ENCODE peak calls at places on chromosomes 12 and 14, in four cellular contexts. Z is HL-60, H is GM12878, X is K562. J is an unnamed sample.
A peak's percentile ranks its signal among the peaks of the same experiment; 100 is the strongest.

GRCh38 chr12:112891093-112892024 is 15.4 kb upstream of the OAS1 start:
- DNase-seq in Z (no peak), X (no peak), H (no peak), J (no peak)

GRCh38 chr12:90729741-90730140 is 225.2 kb downstream of the CCER1 start:
- DNase-seq in Z (no peak), X (no peak), H (no peak), J (no peak)

GRCh38 chr12:110475426-110475825 is 6.8 kb downstream of the FAM216A start:
- DNase-seq in X (no peak), H (no peak), Z (no peak), J (no peak)

GRCh38 chr14:99265571-99265970 is 6.4 kb downstream of the BCL11B start:
- DNase-seq in X (no peak), H (no peak), Z (no peak), J (no peak)

GRCh38 chr12:26817183-26817591 is 15.8 kb downstream of the ITPR2 start:
- DNase-seq in X (no peak), Z (no peak), H (no peak), J (peak; percentile 19)

GRCh38 chr12:92519284-92519683 is 183.5 kb upstream of the PLEKHG7 start:
- DNase-seq in H (no peak), X (no peak), Z (no peak), J (no peak)

GRCh38 chr12:94140556-94140955 is 7.8 kb upstream of the PLXNC1 start:
- DNase-seq in Z (peak; percentile 33), H (no peak), X (peak; percentile 35), J (peak; percentile 52)

GRCh38 chr14:49770212-49770817 is 2.4 kb downstream of the KLHDC2 start:
- DNase-seq in H (no peak), X (no peak), Z (no peak), J (no peak)

GRCh38 chr12:87660987-87661769 is 368.0 kb downstream of the C12orf50 start:
- DNase-seq in X (no peak), Z (no peak), H (no peak), J (no peak)

GRCh38 chr14:103091041-103091882 is 3.3 kb upstream of the EXOC3L4 start:
- DNase-seq in H (no peak), X (peak; percentile 95), Z (peak; percentile 47), J (peak; percentile 98)

GRCh38 chr12:47041327-47041726 is 38.1 kb upstream of the PCED1B start:
- DNase-seq in X (no peak), H (no peak), Z (no peak), J (no peak)

GRCh38 chr12:79934309-79935020 is 432 bp downstream of the PPP1R12A start:
- DNase-seq in Z (peak; percentile 36), H (no peak), X (peak; percentile 55), J (no peak)

GRCh38 chr14:80477388-80478160 is 266.3 kb upstream of the DIO2 start:
- DNase-seq in H (no peak), X (no peak), Z (no peak), J (no peak)

GRCh38 chr14:99944241-99944651 is 121.0 kb upstream of the EVL start:
- DNase-seq in H (no peak), Z (no peak), X (no peak), J (no peak)

GRCh38 chr12:41795066-41795465 is 349.6 kb downstream of the GXYLT1 start:
- DNase-seq in Z (no peak), H (no peak), X (no peak), J (no peak)

GRCh38 chr12:52170827-52171226 is 21.0 kb downstream of the KRT80 start:
- DNase-seq in Z (no peak), X (no peak), H (no peak), J (no peak)

GRCh38 chr14:23351681-23352505 is 794 bp downstream of the SLC22A17 start:
- DNase-seq in X (peak; percentile 27), Z (no peak), H (no peak), J (no peak)

GRCh38 chr14:82511399-82511798 is 977.7 kb upstream of the SEL1L start:
- DNase-seq in X (no peak), Z (no peak), H (no peak), J (no peak)

GRCh38 chr12:13350381-13350780 is 153.9 kb downstream of the EMP1 start:
- DNase-seq in Z (no peak), H (no peak), X (no peak), J (no peak)

GRCh38 chr14:105144666-105145380 is 23.8 kb downstream of the JAG2 start:
- DNase-seq in X (no peak), H (no peak), Z (no peak), J (peak; percentile 20)
- TF ChIP-seq SPI1 in X (no peak), H (no peak), Z (no peak), J (no peak)

GRCh38 chr12:76520348-76520747 is 39.2 kb downstream of the OSBPL8 start:
- DNase-seq in X (no peak), Z (no peak), H (no peak), J (no peak)
- TF ChIP-seq SPI1 in X (no peak), Z (no peak), H (no peak), J (no peak)

GRCh38 chr12:96143827-96144226 is 50.3 kb upstream of the ELK3 start:
- DNase-seq in H (no peak), X (no peak), Z (no peak), J (no peak)
- TF ChIP-seq SPI1 in H (no peak), X (no peak), Z (no peak), J (no peak)

GRCh38 chr12:6963016-6963731 is 7.3 kb downstream of the PHB2 start:
- DNase-seq in H (no peak), Z (no peak), X (no peak), J (no peak)

GRCh38 chr12:6965026-6965661 is 5.3 kb downstream of the PHB2 start:
- DNase-seq in Z (peak; percentile 93), H (no peak), X (peak; percentile 55), J (peak; percentile 82)

GRCh38 chr12:6963741-6964446 is 6.6 kb downstream of the PHB2 start:
- DNase-seq in X (no peak), H (no peak), Z (no peak), J (no peak)

GRCh38 chr12:6965714-6966113 is 4.8 kb downstream of the PHB2 start:
- DNase-seq in Z (no peak), X (no peak), H (no peak), J (no peak)

DNA sequence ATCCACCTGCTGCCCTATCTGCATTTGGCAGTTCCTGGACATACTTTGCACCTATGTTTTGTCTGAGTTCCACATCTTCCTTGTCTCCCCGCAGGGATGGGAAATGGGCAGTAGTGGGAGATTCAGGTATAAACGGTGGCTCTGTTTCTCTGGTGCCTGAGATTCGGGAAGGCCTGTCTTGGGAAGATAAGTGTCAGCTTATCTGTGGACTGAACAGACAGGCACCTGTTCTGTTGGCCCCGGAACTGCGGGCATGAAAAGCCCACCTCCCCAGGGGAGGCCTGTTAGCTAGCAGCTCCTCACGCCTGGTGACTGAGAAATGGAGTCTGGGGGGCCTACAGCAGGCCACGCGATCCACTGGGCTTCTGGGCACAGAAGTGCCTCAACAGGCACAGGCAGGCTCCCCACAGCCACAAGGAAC is 5.8 kb downstream of the PHB2 start:
- DNase-seq in Z (no peak), X (no peak), H (no peak), J (no peak)
- TF ChIP-seq SPI1 in Z (no peak), X (no peak), H (no peak), J (no peak)

DNA sequence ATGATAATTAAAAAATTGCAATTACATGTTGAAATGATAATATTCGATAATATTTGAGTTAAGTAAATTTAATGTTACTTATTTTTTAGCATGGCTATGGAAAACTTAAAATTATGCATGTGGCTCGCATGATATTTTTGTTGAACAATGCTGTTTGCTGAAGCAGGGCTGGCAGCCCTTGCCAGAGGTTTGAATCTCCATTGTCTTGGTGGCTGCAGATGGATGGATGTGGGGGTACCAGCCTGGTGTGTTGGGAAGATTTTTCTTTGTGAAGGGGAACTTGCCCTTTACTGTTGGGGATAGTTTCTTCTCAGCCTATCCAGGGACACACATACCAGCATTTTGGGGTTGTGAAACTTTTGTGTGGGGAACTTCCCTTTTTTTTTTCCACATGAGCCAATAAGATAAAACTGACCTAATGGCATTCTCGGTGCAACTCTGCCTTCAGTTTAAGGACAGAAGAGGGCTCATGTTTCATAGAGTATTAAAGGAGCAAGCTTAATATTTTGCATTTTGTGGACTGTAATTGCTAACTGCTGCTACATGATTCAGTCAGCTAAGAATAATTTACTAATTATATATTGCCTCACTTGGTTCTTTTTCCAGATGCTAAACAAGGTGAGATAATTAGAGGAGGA is 8.8 kb downstream of the RASSF3 start:
- DNase-seq in H (peak; percentile 77), Z (peak; percentile 84), X (no peak), J (no peak)
- TF ChIP-seq SPI1 in H (peak; percentile 79), Z (peak; percentile 82), X (peak; percentile 92), J (peak; percentile 85)

GRCh38 chr12:75759842-75760260 is 248.4 kb upstream of the KRR1 start:
- DNase-seq in H (no peak), Z (no peak), X (no peak), J (no peak)
- TF ChIP-seq SPI1 in H (no peak), Z (no peak), X (no peak), J (no peak)

GRCh38 chr12:12019881-12020280 is 50.9 kb upstream of the BCL2L14 start:
- DNase-seq in Z (no peak), H (no peak), X (no peak), J (no peak)
- TF ChIP-seq SPI1 in Z (no peak), H (no peak), X (no peak), J (no peak)

DNA sequence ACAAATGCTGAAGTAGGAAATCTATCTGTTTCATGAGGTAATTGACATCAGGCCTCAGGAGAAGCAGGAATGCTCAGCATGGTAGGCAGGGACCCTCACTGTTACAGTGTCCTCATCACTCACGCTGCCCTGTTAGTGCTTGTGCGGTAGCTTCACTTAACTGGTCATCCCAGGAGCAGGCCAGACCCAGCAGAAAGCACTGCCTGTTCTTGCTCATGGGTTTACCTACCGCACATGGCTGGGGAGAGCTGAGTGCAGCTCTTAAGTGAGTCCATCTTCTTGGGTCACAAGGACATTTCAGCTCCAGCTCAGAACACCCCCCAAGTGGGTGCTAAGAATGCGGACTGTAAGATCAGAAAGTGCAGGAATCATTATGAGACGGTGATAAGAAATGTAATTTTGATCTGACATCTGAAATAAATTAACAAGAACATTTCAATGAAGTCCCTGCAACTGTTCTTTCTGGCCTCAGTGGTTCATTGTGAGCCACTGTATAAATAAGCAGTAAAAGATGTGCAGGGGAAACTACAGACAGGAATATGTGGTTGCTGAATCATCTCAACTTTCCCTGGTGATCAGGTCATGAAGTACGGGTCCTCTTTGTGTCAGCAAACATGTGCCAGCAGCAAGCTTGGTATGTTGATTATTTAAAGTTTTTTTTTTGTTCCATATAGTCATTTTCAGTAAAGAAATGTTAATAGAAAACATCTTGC is 757.7 kb upstream of the TMEM132C start:
- DNase-seq in H (no peak), Z (no peak), X (no peak), J (no peak)
- TF ChIP-seq SPI1 in H (no peak), Z (no peak), X (no peak), J (no peak)

GRCh38 chr14:57013987-57014386 is 203.7 kb upstream of the OTX2 start:
- DNase-seq in Z (no peak), H (no peak), X (no peak), J (no peak)

GRCh38 chr14:57008534-57008933 is 198.3 kb upstream of the OTX2 start:
- DNase-seq in X (no peak), Z (no peak), H (no peak), J (no peak)

GRCh38 chr14:57009585-57010515 is 199.6 kb upstream of the OTX2 start:
- DNase-seq in Z (no peak), X (peak; percentile 75), H (no peak), J (no peak)
- TF ChIP-seq SPI1 in Z (no peak), X (no peak), H (no peak), J (no peak)

GRCh38 chr14:94681300-94682060 is 69.3 kb downstream of the SERPINA3 start:
- DNase-seq in X (peak; percentile 47), H (no peak), Z (peak; percentile 39), J (peak; percentile 35)
- TF ChIP-seq SPI1 in X (no peak), H (no peak), Z (no peak), J (no peak)